ENCODE peak calls at places on chromosomes 13 and 19, in nine cellular contexts. One of them, this sample, is unnamed.

GRCh38 chr19:33794578-33795369 is 1.9 kb upstream of the KCTD15 start:
- DNase-seq in suprapubic skin: no peak
- DNase-seq in colonic mucosa: no peak
- DNase-seq in posterior cingulate gyrus: no peak
- DNase-seq in T-helper 2 cell: no peak
- DNase-seq in stimulated activated naive CD8-positive, alpha-beta T cell treated with anti-CD3 and anti-CD28 coated beads, Interleukin-15, amount 100 ng/mL, for 72 hours: no peak
- DNase-seq in activated naive CD8-positive, alpha-beta T cell treated with anti-CD3 and anti-CD28 coated beads for 36 hours: no peak
- DNase-seq in HTR-8/SVneo: no peak
- DNase-seq in adipocyte: peak
- DNase-seq in this sample: no peak

GRCh38 chr19:51389143-51389542 is 1.2 kb downstream of the C19orf84 start:
- DNase-seq in colonic mucosa: no peak
- DNase-seq in HTR-8/SVneo: no peak
- DNase-seq in suprapubic skin: no peak
- DNase-seq in activated naive CD8-positive, alpha-beta T cell treated with anti-CD3 and anti-CD28 coated beads for 36 hours: no peak
- DNase-seq in posterior cingulate gyrus: no peak
- DNase-seq in stimulated activated naive CD8-positive, alpha-beta T cell treated with anti-CD3 and anti-CD28 coated beads, Interleukin-15, amount 100 ng/mL, for 72 hours: no peak
- DNase-seq in adipocyte: no peak
- DNase-seq in T-helper 2 cell: no peak
- DNase-seq in this sample: no peak

GRCh38 chr13:89407357-89407756 is 1736.2 kb downstream of the SLITRK5 start:
- DNase-seq in stimulated activated naive CD8-positive, alpha-beta T cell treated with anti-CD3 and anti-CD28 coated beads, Interleukin-15, amount 100 ng/mL, for 72 hours: no peak
- DNase-seq in T-helper 2 cell: no peak
- DNase-seq in posterior cingulate gyrus: no peak
- DNase-seq in activated naive CD8-positive, alpha-beta T cell treated with anti-CD3 and anti-CD28 coated beads for 36 hours: no peak
- DNase-seq in suprapubic skin: no peak
- DNase-seq in colonic mucosa: no peak
- DNase-seq in HTR-8/SVneo: no peak
- DNase-seq in adipocyte: no peak
- DNase-seq in this sample: no peak

GRCh38 chr19:34041922-34042521 is 130.3 kb upstream of the LSM14A start:
- DNase-seq in T-helper 2 cell: peak
- DNase-seq in adipocyte: peak
- DNase-seq in posterior cingulate gyrus: peak
- DNase-seq in activated naive CD8-positive, alpha-beta T cell treated with anti-CD3 and anti-CD28 coated beads for 36 hours: peak
- DNase-seq in HTR-8/SVneo: peak
- DNase-seq in stimulated activated naive CD8-positive, alpha-beta T cell treated with anti-CD3 and anti-CD28 coated beads, Interleukin-15, amount 100 ng/mL, for 72 hours: peak
- DNase-seq in suprapubic skin: peak
- DNase-seq in colonic mucosa: peak
- DNase-seq in this sample: no peak

GRCh38 chr19:887072-887471 is 5.9 kb downstream of the MED16 start:
- DNase-seq in T-helper 2 cell: no peak
- DNase-seq in suprapubic skin: no peak
- DNase-seq in posterior cingulate gyrus: peak
- DNase-seq in activated naive CD8-positive, alpha-beta T cell treated with anti-CD3 and anti-CD28 coated beads for 36 hours: no peak
- DNase-seq in colonic mucosa: no peak
- DNase-seq in stimulated activated naive CD8-positive, alpha-beta T cell treated with anti-CD3 and anti-CD28 coated beads, Interleukin-15, amount 100 ng/mL, for 72 hours: no peak
- DNase-seq in adipocyte: peak
- DNase-seq in HTR-8/SVneo: no peak
- DNase-seq in this sample: no peak

GRCh38 chr13:32347651-32348050 is 32.3 kb downstream of the BRCA2 start:
- DNase-seq in T-helper 2 cell: no peak
- DNase-seq in colonic mucosa: no peak
- DNase-seq in activated naive CD8-positive, alpha-beta T cell treated with anti-CD3 and anti-CD28 coated beads for 36 hours: no peak
- DNase-seq in stimulated activated naive CD8-positive, alpha-beta T cell treated with anti-CD3 and anti-CD28 coated beads, Interleukin-15, amount 100 ng/mL, for 72 hours: no peak
- DNase-seq in suprapubic skin: no peak
- DNase-seq in adipocyte: no peak
- DNase-seq in HTR-8/SVneo: no peak
- DNase-seq in posterior cingulate gyrus: no peak
- DNase-seq in this sample: no peak

GRCh38 chr19:411723-412355 is 2.9 kb upstream of the C2CD4C start:
- DNase-seq in adipocyte: no peak
- DNase-seq in suprapubic skin: peak
- DNase-seq in stimulated activated naive CD8-positive, alpha-beta T cell treated with anti-CD3 and anti-CD28 coated beads, Interleukin-15, amount 100 ng/mL, for 72 hours: no peak
- DNase-seq in posterior cingulate gyrus: peak
- DNase-seq in T-helper 2 cell: no peak
- DNase-seq in colonic mucosa: no peak
- DNase-seq in HTR-8/SVneo: no peak
- DNase-seq in activated naive CD8-positive, alpha-beta T cell treated with anti-CD3 and anti-CD28 coated beads for 36 hours: no peak
- DNase-seq in this sample: no peak

GRCh38 chr19:19171821-19172532 is 1.9 kb upstream of the MEF2B start:
- DNase-seq in HTR-8/SVneo: peak
- DNase-seq in activated naive CD8-positive, alpha-beta T cell treated with anti-CD3 and anti-CD28 coated beads for 36 hours: no peak
- DNase-seq in suprapubic skin: no peak
- DNase-seq in adipocyte: peak
- DNase-seq in stimulated activated naive CD8-positive, alpha-beta T cell treated with anti-CD3 and anti-CD28 coated beads, Interleukin-15, amount 100 ng/mL, for 72 hours: no peak
- DNase-seq in posterior cingulate gyrus: no peak
- DNase-seq in T-helper 2 cell: no peak
- DNase-seq in colonic mucosa: no peak
- DNase-seq in this sample: no peak

GRCh38 chr13:20772401-20773131 is 1.2 kb downstream of the EEF1AKMT1 start:
- DNase-seq in colonic mucosa: no peak
- DNase-seq in T-helper 2 cell: no peak
- DNase-seq in activated naive CD8-positive, alpha-beta T cell treated with anti-CD3 and anti-CD28 coated beads for 36 hours: peak
- DNase-seq in adipocyte: peak
- DNase-seq in HTR-8/SVneo: no peak
- DNase-seq in suprapubic skin: no peak
- DNase-seq in stimulated activated naive CD8-positive, alpha-beta T cell treated with anti-CD3 and anti-CD28 coated beads, Interleukin-15, amount 100 ng/mL, for 72 hours: no peak
- DNase-seq in posterior cingulate gyrus: no peak
- DNase-seq in this sample: no peak

GRCh38 chr13:112696001-112696868 is 6.4 kb downstream of the ATP11A start:
- DNase-seq in HTR-8/SVneo: no peak
- DNase-seq in posterior cingulate gyrus: no peak
- DNase-seq in colonic mucosa: no peak
- DNase-seq in suprapubic skin: no peak
- DNase-seq in adipocyte: no peak
- DNase-seq in activated naive CD8-positive, alpha-beta T cell treated with anti-CD3 and anti-CD28 coated beads for 36 hours: no peak
- DNase-seq in stimulated activated naive CD8-positive, alpha-beta T cell treated with anti-CD3 and anti-CD28 coated beads, Interleukin-15, amount 100 ng/mL, for 72 hours: no peak
- DNase-seq in T-helper 2 cell: no peak
- DNase-seq in this sample: no peak

GRCh38 chr19:42033413-42033812 is 36.6 kb downstream of the GRIK5 start:
- DNase-seq in HTR-8/SVneo: no peak
- DNase-seq in colonic mucosa: no peak
- DNase-seq in activated naive CD8-positive, alpha-beta T cell treated with anti-CD3 and anti-CD28 coated beads for 36 hours: no peak
- DNase-seq in adipocyte: no peak
- DNase-seq in T-helper 2 cell: no peak
- DNase-seq in stimulated activated naive CD8-positive, alpha-beta T cell treated with anti-CD3 and anti-CD28 coated beads, Interleukin-15, amount 100 ng/mL, for 72 hours: no peak
- DNase-seq in suprapubic skin: no peak
- DNase-seq in posterior cingulate gyrus: no peak
- DNase-seq in this sample: no peak

GRCh38 chr19:32581704-32582164 is 744 bp downstream of the PDCD5 start:
- DNase-seq in suprapubic skin: no peak
- DNase-seq in T-helper 2 cell: no peak
- DNase-seq in activated naive CD8-positive, alpha-beta T cell treated with anti-CD3 and anti-CD28 coated beads for 36 hours: peak
- DNase-seq in colonic mucosa: peak
- DNase-seq in stimulated activated naive CD8-positive, alpha-beta T cell treated with anti-CD3 and anti-CD28 coated beads, Interleukin-15, amount 100 ng/mL, for 72 hours: no peak
- DNase-seq in adipocyte: peak
- DNase-seq in posterior cingulate gyrus: no peak
- DNase-seq in HTR-8/SVneo: peak
- DNase-seq in this sample: no peak

GRCh38 chr19:35365303-35365702 is 5.6 kb upstream of the GPR42 start:
- DNase-seq in suprapubic skin: peak
- DNase-seq in stimulated activated naive CD8-positive, alpha-beta T cell treated with anti-CD3 and anti-CD28 coated beads, Interleukin-15, amount 100 ng/mL, for 72 hours: no peak
- DNase-seq in activated naive CD8-positive, alpha-beta T cell treated with anti-CD3 and anti-CD28 coated beads for 36 hours: no peak
- DNase-seq in T-helper 2 cell: no peak
- DNase-seq in posterior cingulate gyrus: no peak
- DNase-seq in adipocyte: no peak
- DNase-seq in colonic mucosa: no peak
- DNase-seq in HTR-8/SVneo: no peak
- DNase-seq in this sample: no peak

GRCh38 chr13:31848621-31849020 is 109.3 kb downstream of the RXFP2 start:
- DNase-seq in stimulated activated naive CD8-positive, alpha-beta T cell treated with anti-CD3 and anti-CD28 coated beads, Interleukin-15, amount 100 ng/mL, for 72 hours: no peak
- DNase-seq in suprapubic skin: no peak
- DNase-seq in T-helper 2 cell: no peak
- DNase-seq in adipocyte: no peak
- DNase-seq in activated naive CD8-positive, alpha-beta T cell treated with anti-CD3 and anti-CD28 coated beads for 36 hours: no peak
- DNase-seq in posterior cingulate gyrus: no peak
- DNase-seq in HTR-8/SVneo: no peak
- DNase-seq in colonic mucosa: no peak
- DNase-seq in this sample: no peak

GRCh38 chr19:24033962-24034342 is 53.0 kb upstream of the ZNF254 start:
- DNase-seq in T-helper 2 cell: no peak
- DNase-seq in posterior cingulate gyrus: no peak
- DNase-seq in HTR-8/SVneo: peak
- DNase-seq in colonic mucosa: peak
- DNase-seq in activated naive CD8-positive, alpha-beta T cell treated with anti-CD3 and anti-CD28 coated beads for 36 hours: peak
- DNase-seq in suprapubic skin: no peak
- DNase-seq in stimulated activated naive CD8-positive, alpha-beta T cell treated with anti-CD3 and anti-CD28 coated beads, Interleukin-15, amount 100 ng/mL, for 72 hours: peak
- DNase-seq in adipocyte: peak
- DNase-seq in this sample: no peak

GRCh38 chr13:106958690-106959089 is 390.8 kb upstream of the ARGLU1 start:
- DNase-seq in activated naive CD8-positive, alpha-beta T cell treated with anti-CD3 and anti-CD28 coated beads for 36 hours: no peak
- DNase-seq in suprapubic skin: no peak
- DNase-seq in adipocyte: no peak
- DNase-seq in HTR-8/SVneo: no peak
- DNase-seq in stimulated activated naive CD8-positive, alpha-beta T cell treated with anti-CD3 and anti-CD28 coated beads, Interleukin-15, amount 100 ng/mL, for 72 hours: no peak
- DNase-seq in posterior cingulate gyrus: no peak
- DNase-seq in colonic mucosa: no peak
- DNase-seq in T-helper 2 cell: no peak
- DNase-seq in this sample: no peak

GRCh38 chr19:5036733-5037681 is 68.1 kb downstream of the KDM4B start:
- DNase-seq in adipocyte: peak
- DNase-seq in posterior cingulate gyrus: peak
- DNase-seq in colonic mucosa: no peak
- DNase-seq in activated naive CD8-positive, alpha-beta T cell treated with anti-CD3 and anti-CD28 coated beads for 36 hours: no peak
- DNase-seq in HTR-8/SVneo: no peak
- DNase-seq in T-helper 2 cell: no peak
- DNase-seq in stimulated activated naive CD8-positive, alpha-beta T cell treated with anti-CD3 and anti-CD28 coated beads, Interleukin-15, amount 100 ng/mL, for 72 hours: no peak
- DNase-seq in suprapubic skin: no peak
- DNase-seq in this sample: no peak

GRCh38 chr13:30857636-30858035 is 48.4 kb upstream of the MEDAG start:
- DNase-seq in activated naive CD8-positive, alpha-beta T cell treated with anti-CD3 and anti-CD28 coated beads for 36 hours: no peak
- DNase-seq in stimulated activated naive CD8-positive, alpha-beta T cell treated with anti-CD3 and anti-CD28 coated beads, Interleukin-15, amount 100 ng/mL, for 72 hours: no peak
- DNase-seq in adipocyte: no peak
- DNase-seq in T-helper 2 cell: no peak
- DNase-seq in suprapubic skin: no peak
- DNase-seq in posterior cingulate gyrus: no peak
- DNase-seq in colonic mucosa: no peak
- DNase-seq in HTR-8/SVneo: no peak
- DNase-seq in this sample: no peak

GRCh38 chr13:71515639-71516038 is 351.4 kb downstream of the DACH1 start:
- DNase-seq in colonic mucosa: no peak
- DNase-seq in activated naive CD8-positive, alpha-beta T cell treated with anti-CD3 and anti-CD28 coated beads for 36 hours: no peak
- DNase-seq in posterior cingulate gyrus: no peak
- DNase-seq in suprapubic skin: no peak
- DNase-seq in stimulated activated naive CD8-positive, alpha-beta T cell treated with anti-CD3 and anti-CD28 coated beads, Interleukin-15, amount 100 ng/mL, for 72 hours: no peak
- DNase-seq in T-helper 2 cell: no peak
- DNase-seq in HTR-8/SVneo: no peak
- DNase-seq in adipocyte: no peak
- DNase-seq in this sample: no peak

GRCh38 chr19:49116544-49116943 is 2.4 kb downstream of the LIN7B start:
- DNase-seq in activated naive CD8-positive, alpha-beta T cell treated with anti-CD3 and anti-CD28 coated beads for 36 hours: no peak
- DNase-seq in colonic mucosa: peak
- DNase-seq in stimulated activated naive CD8-positive, alpha-beta T cell treated with anti-CD3 and anti-CD28 coated beads, Interleukin-15, amount 100 ng/mL, for 72 hours: no peak
- DNase-seq in T-helper 2 cell: no peak
- DNase-seq in HTR-8/SVneo: no peak
- DNase-seq in adipocyte: no peak
- DNase-seq in posterior cingulate gyrus: no peak
- DNase-seq in suprapubic skin: no peak
- DNase-seq in this sample: no peak

GRCh38 chr19:58317481-58318072 is 9.2 kb upstream of the ZSCAN22 start:
- DNase-seq in stimulated activated naive CD8-positive, alpha-beta T cell treated with anti-CD3 and anti-CD28 coated beads, Interleukin-15, amount 100 ng/mL, for 72 hours: no peak
- DNase-seq in activated naive CD8-positive, alpha-beta T cell treated with anti-CD3 and anti-CD28 coated beads for 36 hours: no peak
- DNase-seq in T-helper 2 cell: no peak
- DNase-seq in adipocyte: peak
- DNase-seq in posterior cingulate gyrus: no peak
- DNase-seq in suprapubic skin: no peak
- DNase-seq in colonic mucosa: no peak
- DNase-seq in HTR-8/SVneo: no peak
- DNase-seq in this sample: no peak

GRCh38 chr19:48569814-48570213 is 17.8 kb downstream of the SULT2B1 start:
- DNase-seq in T-helper 2 cell: no peak
- DNase-seq in posterior cingulate gyrus: no peak
- DNase-seq in HTR-8/SVneo: no peak
- DNase-seq in activated naive CD8-positive, alpha-beta T cell treated with anti-CD3 and anti-CD28 coated beads for 36 hours: no peak
- DNase-seq in adipocyte: peak
- DNase-seq in colonic mucosa: no peak
- DNase-seq in suprapubic skin: no peak
- DNase-seq in stimulated activated naive CD8-positive, alpha-beta T cell treated with anti-CD3 and anti-CD28 coated beads, Interleukin-15, amount 100 ng/mL, for 72 hours: no peak
- DNase-seq in this sample: no peak

GRCh38 chr19:50719566-50719965 is at the start of gene SHANK1:
- DNase-seq in adipocyte: peak
- DNase-seq in suprapubic skin: no peak
- DNase-seq in stimulated activated naive CD8-positive, alpha-beta T cell treated with anti-CD3 and anti-CD28 coated beads, Interleukin-15, amount 100 ng/mL, for 72 hours: no peak
- DNase-seq in colonic mucosa: no peak
- DNase-seq in T-helper 2 cell: no peak
- DNase-seq in posterior cingulate gyrus: no peak
- DNase-seq in HTR-8/SVneo: no peak
- DNase-seq in activated naive CD8-positive, alpha-beta T cell treated with anti-CD3 and anti-CD28 coated beads for 36 hours: no peak
- DNase-seq in this sample: no peak

GRCh38 chr13:111345682-111346081 is 25.2 kb downstream of the TEX29 start:
- DNase-seq in T-helper 2 cell: no peak
- DNase-seq in stimulated activated naive CD8-positive, alpha-beta T cell treated with anti-CD3 and anti-CD28 coated beads, Interleukin-15, amount 100 ng/mL, for 72 hours: no peak
- DNase-seq in activated naive CD8-positive, alpha-beta T cell treated with anti-CD3 and anti-CD28 coated beads for 36 hours: no peak
- DNase-seq in posterior cingulate gyrus: no peak
- DNase-seq in suprapubic skin: no peak
- DNase-seq in adipocyte: no peak
- DNase-seq in colonic mucosa: no peak
- DNase-seq in HTR-8/SVneo: no peak
- DNase-seq in this sample: no peak

GRCh38 chr19:50777830-50778303 is 7.6 kb downstream of the GPR32 start:
- DNase-seq in adipocyte: peak
- DNase-seq in HTR-8/SVneo: no peak
- DNase-seq in suprapubic skin: no peak
- DNase-seq in T-helper 2 cell: no peak
- DNase-seq in colonic mucosa: no peak
- DNase-seq in posterior cingulate gyrus: no peak
- DNase-seq in activated naive CD8-positive, alpha-beta T cell treated with anti-CD3 and anti-CD28 coated beads for 36 hours: no peak
- DNase-seq in stimulated activated naive CD8-positive, alpha-beta T cell treated with anti-CD3 and anti-CD28 coated beads, Interleukin-15, amount 100 ng/mL, for 72 hours: no peak
- DNase-seq in this sample: no peak

GRCh38 chr13:32255744-32256120 is 59.4 kb downstream of the ZAR1L start:
- DNase-seq in stimulated activated naive CD8-positive, alpha-beta T cell treated with anti-CD3 and anti-CD28 coated beads, Interleukin-15, amount 100 ng/mL, for 72 hours: no peak
- DNase-seq in T-helper 2 cell: no peak
- DNase-seq in adipocyte: no peak
- DNase-seq in colonic mucosa: no peak
- DNase-seq in suprapubic skin: no peak
- DNase-seq in HTR-8/SVneo: no peak
- DNase-seq in posterior cingulate gyrus: no peak
- DNase-seq in activated naive CD8-positive, alpha-beta T cell treated with anti-CD3 and anti-CD28 coated beads for 36 hours: no peak
- DNase-seq in this sample: no peak

GRCh38 chr19:461664-462551 is 1.1 kb upstream of the SHC2 start:
- DNase-seq in colonic mucosa: peak
- DNase-seq in HTR-8/SVneo: no peak
- DNase-seq in posterior cingulate gyrus: no peak
- DNase-seq in stimulated activated naive CD8-positive, alpha-beta T cell treated with anti-CD3 and anti-CD28 coated beads, Interleukin-15, amount 100 ng/mL, for 72 hours: no peak
- DNase-seq in activated naive CD8-positive, alpha-beta T cell treated with anti-CD3 and anti-CD28 coated beads for 36 hours: no peak
- DNase-seq in adipocyte: peak
- DNase-seq in T-helper 2 cell: no peak
- DNase-seq in suprapubic skin: no peak
- DNase-seq in this sample: no peak

GRCh38 chr19:49718511-49718910 is 27.6 kb downstream of the CPT1C start:
- DNase-seq in colonic mucosa: no peak
- DNase-seq in HTR-8/SVneo: no peak
- DNase-seq in activated naive CD8-positive, alpha-beta T cell treated with anti-CD3 and anti-CD28 coated beads for 36 hours: no peak
- DNase-seq in T-helper 2 cell: no peak
- DNase-seq in adipocyte: peak
- DNase-seq in stimulated activated naive CD8-positive, alpha-beta T cell treated with anti-CD3 and anti-CD28 coated beads, Interleukin-15, amount 100 ng/mL, for 72 hours: no peak
- DNase-seq in suprapubic skin: no peak
- DNase-seq in posterior cingulate gyrus: no peak
- DNase-seq in this sample: no peak

GRCh38 chr13:110713642-110713952 is at the start of gene ING1:
- DNase-seq in suprapubic skin: no peak
- DNase-seq in HTR-8/SVneo: no peak
- DNase-seq in stimulated activated naive CD8-positive, alpha-beta T cell treated with anti-CD3 and anti-CD28 coated beads, Interleukin-15, amount 100 ng/mL, for 72 hours: no peak
- DNase-seq in posterior cingulate gyrus: no peak
- DNase-seq in T-helper 2 cell: no peak
- DNase-seq in adipocyte: no peak
- DNase-seq in colonic mucosa: no peak
- DNase-seq in activated naive CD8-positive, alpha-beta T cell treated with anti-CD3 and anti-CD28 coated beads for 36 hours: no peak
- DNase-seq in this sample: no peak